ENCODE peak calls at places on chromosomes 2 and 18, in seven cellular contexts. One of them, this sample, is unnamed.

GRCh38 chr18:59051470-59052165 is 88.1 kb upstream of the SEC11C start:
- DNase-seq in HS-5: no peak
- DNase-seq in activated naive CD8-positive, alpha-beta T cell treated with anti-CD3 and anti-CD28 coated beads, Interleukin-2, amount 10 ng/mL, durations not matched to agents 7 days and 5 days: no peak
- DNase-seq in stimulated activated CD8-positive, alpha-beta memory T cell treated with anti-CD3 and anti-CD28 coated beads, Interleukin-4, amount 100 ng/mL, for 48 hours: no peak
- DNase-seq in glomerular endothelial cell: no peak
- DNase-seq in EL: no peak
- DNase-seq in thyroid gland: peak
- DNase-seq in this sample: no peak

GRCh38 chr18:79361766-79362522 is 33.8 kb upstream of the NFATC1 start:
- DNase-seq in HS-5: peak
- DNase-seq in activated naive CD8-positive, alpha-beta T cell treated with anti-CD3 and anti-CD28 coated beads, Interleukin-2, amount 10 ng/mL, durations not matched to agents 7 days and 5 days: no peak
- DNase-seq in stimulated activated CD8-positive, alpha-beta memory T cell treated with anti-CD3 and anti-CD28 coated beads, Interleukin-4, amount 100 ng/mL, for 48 hours: no peak
- DNase-seq in glomerular endothelial cell: no peak
- DNase-seq in EL: peak
- DNase-seq in thyroid gland: no peak
- DNase-seq in this sample: no peak

GRCh38 chr18:63131106-63131943 is 188.2 kb downstream of the BCL2 start:
- DNase-seq in HS-5: no peak
- DNase-seq in activated naive CD8-positive, alpha-beta T cell treated with anti-CD3 and anti-CD28 coated beads, Interleukin-2, amount 10 ng/mL, durations not matched to agents 7 days and 5 days: no peak
- DNase-seq in stimulated activated CD8-positive, alpha-beta memory T cell treated with anti-CD3 and anti-CD28 coated beads, Interleukin-4, amount 100 ng/mL, for 48 hours: peak
- DNase-seq in glomerular endothelial cell: peak
- DNase-seq in EL: peak
- DNase-seq in thyroid gland: peak
- DNase-seq in this sample: no peak

GRCh38 chr2:79832540-79833234 is 319.8 kb downstream of the CTNNA2 start:
- DNase-seq in HS-5: peak
- DNase-seq in activated naive CD8-positive, alpha-beta T cell treated with anti-CD3 and anti-CD28 coated beads, Interleukin-2, amount 10 ng/mL, durations not matched to agents 7 days and 5 days: no peak
- DNase-seq in stimulated activated CD8-positive, alpha-beta memory T cell treated with anti-CD3 and anti-CD28 coated beads, Interleukin-4, amount 100 ng/mL, for 48 hours: no peak
- DNase-seq in glomerular endothelial cell: no peak
- DNase-seq in EL: no peak
- DNase-seq in thyroid gland: no peak
- DNase-seq in this sample: no peak

GRCh38 chr2:9356336-9356735 is 67.0 kb downstream of the ITGB1BP1 start:
- DNase-seq in HS-5: no peak
- DNase-seq in activated naive CD8-positive, alpha-beta T cell treated with anti-CD3 and anti-CD28 coated beads, Interleukin-2, amount 10 ng/mL, durations not matched to agents 7 days and 5 days: no peak
- DNase-seq in stimulated activated CD8-positive, alpha-beta memory T cell treated with anti-CD3 and anti-CD28 coated beads, Interleukin-4, amount 100 ng/mL, for 48 hours: no peak
- DNase-seq in glomerular endothelial cell: no peak
- DNase-seq in EL: no peak
- DNase-seq in thyroid gland: peak
- DNase-seq in this sample: no peak

GRCh38 chr2:197315371-197315770 is 4.8 kb upstream of the ANKRD44 start:
- DNase-seq in HS-5: no peak
- DNase-seq in activated naive CD8-positive, alpha-beta T cell treated with anti-CD3 and anti-CD28 coated beads, Interleukin-2, amount 10 ng/mL, durations not matched to agents 7 days and 5 days: no peak
- DNase-seq in stimulated activated CD8-positive, alpha-beta memory T cell treated with anti-CD3 and anti-CD28 coated beads, Interleukin-4, amount 100 ng/mL, for 48 hours: no peak
- DNase-seq in glomerular endothelial cell: no peak
- DNase-seq in EL: no peak
- DNase-seq in thyroid gland: no peak
- DNase-seq in this sample: no peak

GRCh38 chr2:180130403-180130802 is 123.3 kb upstream of the CWC22 start:
- DNase-seq in HS-5: peak
- DNase-seq in activated naive CD8-positive, alpha-beta T cell treated with anti-CD3 and anti-CD28 coated beads, Interleukin-2, amount 10 ng/mL, durations not matched to agents 7 days and 5 days: no peak
- DNase-seq in stimulated activated CD8-positive, alpha-beta memory T cell treated with anti-CD3 and anti-CD28 coated beads, Interleukin-4, amount 100 ng/mL, for 48 hours: no peak
- DNase-seq in glomerular endothelial cell: no peak
- DNase-seq in EL: peak
- DNase-seq in thyroid gland: no peak
- DNase-seq in this sample: no peak

GRCh38 chr2:241728627-241729026 is 5.8 kb upstream of the D2HGDH start:
- DNase-seq in HS-5: no peak
- DNase-seq in activated naive CD8-positive, alpha-beta T cell treated with anti-CD3 and anti-CD28 coated beads, Interleukin-2, amount 10 ng/mL, durations not matched to agents 7 days and 5 days: no peak
- DNase-seq in stimulated activated CD8-positive, alpha-beta memory T cell treated with anti-CD3 and anti-CD28 coated beads, Interleukin-4, amount 100 ng/mL, for 48 hours: no peak
- DNase-seq in glomerular endothelial cell: no peak
- DNase-seq in EL: no peak
- DNase-seq in thyroid gland: peak
- DNase-seq in this sample: no peak

GRCh38 chr2:196630531-196630930 is 9.0 kb upstream of the CCDC150 start:
- DNase-seq in HS-5: no peak
- DNase-seq in activated naive CD8-positive, alpha-beta T cell treated with anti-CD3 and anti-CD28 coated beads, Interleukin-2, amount 10 ng/mL, durations not matched to agents 7 days and 5 days: no peak
- DNase-seq in stimulated activated CD8-positive, alpha-beta memory T cell treated with anti-CD3 and anti-CD28 coated beads, Interleukin-4, amount 100 ng/mL, for 48 hours: no peak
- DNase-seq in glomerular endothelial cell: no peak
- DNase-seq in EL: no peak
- DNase-seq in thyroid gland: no peak
- DNase-seq in this sample: no peak

GRCh38 chr18:9434240-9434701 is 41.0 kb upstream of the RALBP1 start:
- DNase-seq in HS-5: no peak
- DNase-seq in activated naive CD8-positive, alpha-beta T cell treated with anti-CD3 and anti-CD28 coated beads, Interleukin-2, amount 10 ng/mL, durations not matched to agents 7 days and 5 days: no peak
- DNase-seq in stimulated activated CD8-positive, alpha-beta memory T cell treated with anti-CD3 and anti-CD28 coated beads, Interleukin-4, amount 100 ng/mL, for 48 hours: no peak
- DNase-seq in glomerular endothelial cell: no peak
- DNase-seq in EL: no peak
- DNase-seq in thyroid gland: no peak
- DNase-seq in this sample: no peak

GRCh38 chr18:76121049-76121448 is 374.0 kb downstream of the ZNF516 start:
- DNase-seq in HS-5: no peak
- DNase-seq in activated naive CD8-positive, alpha-beta T cell treated with anti-CD3 and anti-CD28 coated beads, Interleukin-2, amount 10 ng/mL, durations not matched to agents 7 days and 5 days: no peak
- DNase-seq in stimulated activated CD8-positive, alpha-beta memory T cell treated with anti-CD3 and anti-CD28 coated beads, Interleukin-4, amount 100 ng/mL, for 48 hours: no peak
- DNase-seq in glomerular endothelial cell: no peak
- DNase-seq in EL: no peak
- DNase-seq in thyroid gland: no peak
- DNase-seq in this sample: no peak

GRCh38 chr2:239894276-239894675 is 130.9 kb downstream of the NDUFA10 start:
- DNase-seq in HS-5: no peak
- DNase-seq in activated naive CD8-positive, alpha-beta T cell treated with anti-CD3 and anti-CD28 coated beads, Interleukin-2, amount 10 ng/mL, durations not matched to agents 7 days and 5 days: no peak
- DNase-seq in stimulated activated CD8-positive, alpha-beta memory T cell treated with anti-CD3 and anti-CD28 coated beads, Interleukin-4, amount 100 ng/mL, for 48 hours: peak
- DNase-seq in glomerular endothelial cell: no peak
- DNase-seq in EL: no peak
- DNase-seq in thyroid gland: no peak
- DNase-seq in this sample: no peak